ENCODE peak calls at places on chromosome 18, in eight cellular contexts. One of them, this sample, is unnamed. For H3K4me1, the result is how much of the 10 kb centered on the place peaks cover.

GRCh38 chr18:49966090-49966489 is 152.8 kb upstream of the ACAA2 start:
- DNase-seq in hepatocyte: no peak
- DNase-seq in cardiac muscle cell: no peak
- DNase-seq in stomach: no peak
- DNase-seq in pancreas: no peak
- DNase-seq in HepG2: no peak
- DNase-seq in neural progenitor cell: no peak
- DNase-seq in tibial nerve: no peak
- DNase-seq in this sample: no peak

GRCh38 chr18:13548944-13549878 is 177.1 kb downstream of the FAM210A start:
- DNase-seq in cardiac muscle cell: no peak
- DNase-seq in pancreas: no peak
- DNase-seq in stomach: no peak
- DNase-seq in HepG2: no peak
- DNase-seq in tibial nerve: no peak
- DNase-seq in hepatocyte: no peak
- DNase-seq in neural progenitor cell: no peak
- DNase-seq in this sample: peak

GRCh38 chr18:79396431-79397287 is 929 bp downstream of the NFATC1 start:
- DNase-seq in neural progenitor cell: peak
- DNase-seq in hepatocyte: peak
- DNase-seq in pancreas: peak
- DNase-seq in tibial nerve: no peak
- DNase-seq in cardiac muscle cell: peak
- DNase-seq in stomach: no peak
- DNase-seq in HepG2: no peak
- DNase-seq in this sample: no peak

GRCh38 chr18:9003406-9004100 is 98.9 kb upstream of the NDUFV2 start:
- DNase-seq in tibial nerve: no peak
- DNase-seq in neural progenitor cell: no peak
- DNase-seq in HepG2: no peak
- DNase-seq in cardiac muscle cell: no peak
- DNase-seq in pancreas: no peak
- DNase-seq in hepatocyte: no peak
- DNase-seq in stomach: no peak
- DNase-seq in this sample: no peak

GRCh38 chr18:70249118-70249517 is 39.7 kb upstream of the SOCS6 start:
- DNase-seq in hepatocyte: no peak
- DNase-seq in cardiac muscle cell: no peak
- DNase-seq in pancreas: no peak
- DNase-seq in tibial nerve: no peak
- DNase-seq in neural progenitor cell: no peak
- DNase-seq in HepG2: no peak
- DNase-seq in stomach: no peak
- DNase-seq in this sample: no peak

GRCh38 chr18:59885579-59886163 is 14.1 kb upstream of the PMAIP1 start:
- DNase-seq in stomach: no peak
- DNase-seq in neural progenitor cell: no peak
- DNase-seq in HepG2: no peak
- DNase-seq in hepatocyte: no peak
- DNase-seq in pancreas: no peak
- DNase-seq in cardiac muscle cell: no peak
- DNase-seq in tibial nerve: no peak
- DNase-seq in this sample: no peak

GRCh38 chr18:35581555-35582309 is at the start of gene GALNT1:
- DNase-seq in HepG2: no peak
- DNase-seq in neural progenitor cell: peak
- DNase-seq in pancreas: peak
- DNase-seq in tibial nerve: no peak
- DNase-seq in cardiac muscle cell: peak
- DNase-seq in hepatocyte: peak
- DNase-seq in stomach: no peak
- DNase-seq in this sample: no peak

GRCh38 chr18:67379991-67380390 is 136.5 kb downstream of the DSEL start:
- DNase-seq in HepG2: no peak
- DNase-seq in hepatocyte: no peak
- DNase-seq in tibial nerve: no peak
- DNase-seq in neural progenitor cell: no peak
- DNase-seq in stomach: no peak
- DNase-seq in cardiac muscle cell: no peak
- DNase-seq in pancreas: no peak
- DNase-seq in this sample: no peak

GRCh38 chr18:24027156-24027555 is 12.6 kb downstream of the TTC39C start:
- DNase-seq in neural progenitor cell: no peak
- DNase-seq in tibial nerve: peak
- DNase-seq in pancreas: no peak
- DNase-seq in cardiac muscle cell: no peak
- DNase-seq in stomach: no peak
- DNase-seq in hepatocyte: no peak
- DNase-seq in HepG2: no peak
- DNase-seq in this sample: peak

GRCh38 chr18:46422552-46423055 is 234.4 kb downstream of the LOXHD1 start:
- DNase-seq in stomach: no peak
- DNase-seq in tibial nerve: no peak
- DNase-seq in pancreas: no peak
- DNase-seq in neural progenitor cell: no peak
- DNase-seq in HepG2: no peak
- DNase-seq in cardiac muscle cell: no peak
- DNase-seq in hepatocyte: no peak
- DNase-seq in this sample: no peak

GRCh38 chr18:9712606-9713005 is 4.5 kb downstream of the RAB31 start:
- DNase-seq in pancreas: no peak
- DNase-seq in neural progenitor cell: no peak
- DNase-seq in stomach: no peak
- DNase-seq in hepatocyte: no peak
- DNase-seq in HepG2: no peak
- DNase-seq in tibial nerve: no peak
- DNase-seq in cardiac muscle cell: no peak
- DNase-seq in this sample: peak

GRCh38 chr18:48022531-48023330 is 92.3 kb upstream of the SMAD2 start:
- DNase-seq in stomach: no peak
- DNase-seq in hepatocyte: peak
- DNase-seq in pancreas: no peak
- DNase-seq in neural progenitor cell: peak
- DNase-seq in tibial nerve: no peak
- DNase-seq in HepG2: peak
- DNase-seq in cardiac muscle cell: peak
- DNase-seq in this sample: no peak

GRCh38 chr18:62438876-62439275 is 83.9 kb upstream of the ZCCHC2 start:
- DNase-seq in neural progenitor cell: no peak
- DNase-seq in hepatocyte: no peak
- DNase-seq in cardiac muscle cell: no peak
- DNase-seq in HepG2: no peak
- DNase-seq in pancreas: no peak
- DNase-seq in tibial nerve: no peak
- DNase-seq in stomach: no peak
- DNase-seq in this sample: no peak

GRCh38 chr18:14092625-14093361 is 39.4 kb downstream of the ZNF519 start:
- DNase-seq in stomach: no peak
- DNase-seq in tibial nerve: no peak
- DNase-seq in HepG2: peak
- DNase-seq in neural progenitor cell: no peak
- DNase-seq in cardiac muscle cell: no peak
- DNase-seq in pancreas: no peak
- DNase-seq in hepatocyte: peak
- DNase-seq in this sample: no peak

GRCh38 chr18:37385846-37386435 is 179.7 kb downstream of the CELF4 start:
- DNase-seq in stomach: no peak
- DNase-seq in HepG2: peak
- DNase-seq in cardiac muscle cell: peak
- DNase-seq in neural progenitor cell: peak
- DNase-seq in tibial nerve: no peak
- DNase-seq in hepatocyte: peak
- DNase-seq in pancreas: no peak
- DNase-seq in this sample: no peak

GRCh38 chr18:56374005-56374655 is 264.3 kb downstream of the TXNL1 start:
- DNase-seq in tibial nerve: no peak
- DNase-seq in cardiac muscle cell: no peak
- DNase-seq in HepG2: no peak
- DNase-seq in stomach: no peak
- DNase-seq in neural progenitor cell: no peak
- DNase-seq in hepatocyte: no peak
- DNase-seq in pancreas: no peak
- DNase-seq in this sample: no peak

GRCh38 chr18:74722237-74722636 is 124.6 kb downstream of the ZNF407 start:
- DNase-seq in cardiac muscle cell: no peak
- DNase-seq in tibial nerve: no peak
- DNase-seq in neural progenitor cell: no peak
- DNase-seq in hepatocyte: no peak
- DNase-seq in stomach: no peak
- DNase-seq in pancreas: no peak
- DNase-seq in HepG2: no peak
- DNase-seq in this sample: no peak
- TF ChIP-seq CTCF in cardiac muscle cell: no peak
- TF ChIP-seq CTCF in tibial nerve: no peak
- TF ChIP-seq CTCF in neural progenitor cell: no peak
- TF ChIP-seq CTCF in hepatocyte: no peak
- TF ChIP-seq CTCF in stomach: no peak
- TF ChIP-seq CTCF in pancreas: no peak
- TF ChIP-seq CTCF in HepG2: no peak
- TF ChIP-seq CTCF in this sample: no peak

DNA sequence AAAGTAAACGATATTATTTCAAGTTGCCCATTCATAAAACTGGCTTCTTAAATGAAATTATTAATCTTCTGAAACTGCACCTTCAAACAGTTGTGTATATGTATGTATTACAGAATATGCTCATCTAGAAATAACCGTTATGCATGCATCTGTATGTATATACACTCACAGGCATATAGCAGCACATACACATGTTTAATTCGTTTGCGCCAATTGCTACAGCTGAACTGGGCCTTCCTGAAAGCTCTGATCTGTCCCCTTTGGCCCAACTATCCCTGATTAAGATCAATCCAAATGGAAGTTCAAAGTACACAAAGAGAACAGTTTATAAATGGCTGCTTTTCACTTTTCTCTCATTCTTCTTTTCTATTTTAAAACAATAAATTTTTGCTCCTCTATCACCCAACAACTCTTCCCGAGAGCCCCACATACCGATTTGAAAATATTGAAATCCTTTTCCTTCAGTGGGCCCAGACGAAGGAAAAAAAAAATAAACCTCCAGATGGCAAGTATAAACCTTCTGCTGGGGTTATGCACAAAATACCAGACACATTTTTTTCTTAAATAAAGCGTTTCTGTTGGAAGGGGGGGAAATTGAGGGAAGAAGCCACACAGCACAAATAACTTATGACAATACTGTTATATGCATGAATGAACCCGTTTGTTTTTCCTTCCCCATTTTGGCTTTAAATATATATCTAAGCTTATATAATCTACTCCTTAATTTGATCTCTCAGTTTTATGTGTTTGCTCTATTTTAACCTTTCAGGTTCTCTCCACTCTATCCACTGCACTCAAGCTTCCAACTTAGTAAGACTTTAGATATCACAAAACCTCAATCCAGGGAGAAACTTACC is 267.4 kb downstream of the TCF4 start:
- DNase-seq in stomach: no peak
- DNase-seq in cardiac muscle cell: no peak
- DNase-seq in HepG2: no peak
- DNase-seq in pancreas: no peak
- DNase-seq in tibial nerve: no peak
- DNase-seq in neural progenitor cell: no peak
- DNase-seq in hepatocyte: no peak
- DNase-seq in this sample: no peak
- H3K4me1 ChIP-seq in stomach: under half
- H3K4me1 ChIP-seq in cardiac muscle cell: under half
- H3K4me1 ChIP-seq in HepG2: under half
- H3K4me1 ChIP-seq in pancreas: under half
- H3K4me1 ChIP-seq in tibial nerve: under half
- H3K4me1 ChIP-seq in neural progenitor cell: half or more
- H3K4me1 ChIP-seq in hepatocyte: under half
- H3K4me1 ChIP-seq in this sample: under half

DNA sequence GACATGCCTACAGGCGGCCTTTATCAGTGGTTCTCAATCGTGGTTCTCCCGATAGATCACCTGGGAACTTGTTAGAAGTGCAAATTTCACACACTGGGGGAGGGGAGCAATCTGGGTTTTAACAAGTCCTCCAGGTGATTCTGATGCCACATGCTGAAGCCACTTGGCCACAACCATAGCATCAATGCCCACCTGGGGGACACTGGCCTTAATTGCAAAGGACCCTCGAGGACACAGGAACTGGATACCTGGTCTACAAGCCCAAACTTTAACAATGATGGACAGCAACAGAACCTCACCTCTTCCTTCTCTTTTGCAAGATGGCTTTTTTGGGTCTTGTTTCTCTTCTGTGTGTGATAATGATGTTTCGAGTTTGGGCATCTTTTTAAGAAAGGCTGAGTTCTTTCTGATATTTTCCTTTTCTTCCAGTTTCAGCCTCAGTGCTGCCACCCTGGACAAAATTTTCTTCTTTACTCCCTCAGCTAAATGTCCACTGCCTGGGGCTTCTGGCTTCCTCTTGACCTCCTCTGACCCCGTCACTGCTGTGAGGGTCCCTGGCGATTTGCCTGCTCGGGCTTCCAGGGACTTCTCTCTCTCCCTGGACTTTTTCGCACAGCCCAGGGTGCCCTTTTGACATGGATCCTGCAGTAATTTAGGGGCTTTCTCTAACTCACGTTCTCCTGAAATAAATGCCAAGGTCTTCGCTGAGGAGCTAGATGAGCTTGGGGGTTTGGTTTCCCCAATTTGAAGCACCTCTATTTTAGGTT is 94.2 kb downstream of the ALPK2 start:
- DNase-seq in HepG2: no peak
- DNase-seq in cardiac muscle cell: peak
- DNase-seq in tibial nerve: no peak
- DNase-seq in hepatocyte: no peak
- DNase-seq in neural progenitor cell: no peak
- DNase-seq in pancreas: no peak
- DNase-seq in stomach: no peak
- DNase-seq in this sample: no peak
- TF ChIP-seq CTCF in HepG2: no peak
- TF ChIP-seq CTCF in cardiac muscle cell: no peak
- TF ChIP-seq CTCF in tibial nerve: no peak
- TF ChIP-seq CTCF in hepatocyte: no peak
- TF ChIP-seq CTCF in neural progenitor cell: no peak
- TF ChIP-seq CTCF in pancreas: no peak
- TF ChIP-seq CTCF in stomach: no peak
- TF ChIP-seq CTCF in this sample: no peak

DNA sequence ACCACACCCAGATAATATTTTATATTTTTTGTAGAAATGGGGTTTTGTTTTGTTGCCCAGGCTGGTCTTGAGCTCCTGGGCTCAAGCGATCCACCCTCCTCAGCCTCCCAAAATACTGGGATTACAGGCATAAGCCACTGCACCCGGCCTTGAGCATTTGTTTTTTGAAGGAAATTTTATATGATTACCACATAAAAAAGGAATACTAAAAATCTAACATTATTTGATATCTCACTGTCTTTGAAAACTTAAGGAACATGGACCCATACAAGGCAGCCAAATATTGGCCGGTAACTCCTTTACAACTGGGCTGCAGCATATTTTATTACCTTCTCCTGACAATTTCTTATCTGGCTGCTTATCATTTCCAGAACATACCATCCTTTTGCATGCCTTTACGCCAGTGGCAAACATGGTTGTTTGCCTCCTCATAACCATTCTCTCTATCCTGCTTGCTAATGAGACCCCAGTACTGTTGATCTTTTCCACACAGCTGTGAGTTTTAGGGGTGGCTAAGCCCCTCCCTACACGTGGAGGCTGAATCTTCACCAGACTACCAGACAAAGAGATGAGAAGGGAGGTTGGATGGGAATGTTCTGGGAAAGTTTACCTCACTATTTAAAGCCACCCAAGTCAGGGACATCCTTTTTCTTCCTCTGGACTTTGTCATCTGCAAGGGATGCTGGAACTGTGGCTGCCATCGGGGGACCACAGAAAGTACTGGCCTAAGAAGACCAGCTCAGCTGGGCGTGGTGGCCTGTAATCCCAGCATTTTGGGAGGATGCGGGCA is 157.5 kb downstream of the TGIF1 start:
- DNase-seq in pancreas: no peak
- DNase-seq in hepatocyte: no peak
- DNase-seq in tibial nerve: no peak
- DNase-seq in neural progenitor cell: no peak
- DNase-seq in stomach: no peak
- DNase-seq in HepG2: no peak
- DNase-seq in cardiac muscle cell: no peak
- DNase-seq in this sample: no peak
- H3K4me1 ChIP-seq in pancreas: under half
- H3K4me1 ChIP-seq in hepatocyte: under half
- H3K4me1 ChIP-seq in tibial nerve: under half
- H3K4me1 ChIP-seq in neural progenitor cell: under half
- H3K4me1 ChIP-seq in stomach: under half
- H3K4me1 ChIP-seq in HepG2: half or more
- H3K4me1 ChIP-seq in cardiac muscle cell: under half
- H3K4me1 ChIP-seq in this sample: under half

This sample was measured in right atrium auricular region.